ENCODE peak calls at places on chromosomes 11 and 22, in seven cellular contexts. One of them, this sample, is unnamed.

GRCh38 chr11:119433369-119433749 is 10.4 kb upstream of the THY1 start:
- DNase-seq in HS-5: peak; percentile 67
- DNase-seq in transverse colon: no peak
- DNase-seq in globus pallidus: no peak
- DNase-seq in Caco-2: no peak
- DNase-seq in A549: no peak
- DNase-seq in stimulated activated CD4-positive, alpha-beta T cell treated with anti-CD3 and anti-CD28 coated beads, Interleukin-1b, Interleukin-23, amount 100 ng/mL, for 48 hours: no peak
- DNase-seq in this sample: no peak

GRCh38 chr11:66251811-66252210 is 16.6 kb upstream of the RAB1B start:
- DNase-seq in HS-5: no peak
- DNase-seq in transverse colon: no peak
- DNase-seq in globus pallidus: no peak
- DNase-seq in Caco-2: no peak
- DNase-seq in A549: no peak
- DNase-seq in stimulated activated CD4-positive, alpha-beta T cell treated with anti-CD3 and anti-CD28 coated beads, Interleukin-1b, Interleukin-23, amount 100 ng/mL, for 48 hours: no peak
- DNase-seq in this sample: no peak

GRCh38 chr11:15893080-15893492 is 463.3 kb downstream of the SOX6 start:
- DNase-seq in HS-5: peak; percentile 28
- DNase-seq in transverse colon: no peak
- DNase-seq in globus pallidus: no peak
- DNase-seq in Caco-2: no peak
- DNase-seq in A549: no peak
- DNase-seq in stimulated activated CD4-positive, alpha-beta T cell treated with anti-CD3 and anti-CD28 coated beads, Interleukin-1b, Interleukin-23, amount 100 ng/mL, for 48 hours: no peak
- DNase-seq in this sample: no peak

GRCh38 chr22:20503816-20504215 is 3.6 kb upstream of the MED15 start:
- DNase-seq in HS-5: no peak
- DNase-seq in transverse colon: peak; percentile 74
- DNase-seq in globus pallidus: no peak
- DNase-seq in Caco-2: no peak
- DNase-seq in A549: peak; percentile 75
- DNase-seq in stimulated activated CD4-positive, alpha-beta T cell treated with anti-CD3 and anti-CD28 coated beads, Interleukin-1b, Interleukin-23, amount 100 ng/mL, for 48 hours: no peak
- DNase-seq in this sample: no peak

GRCh38 chr22:50702261-50702671 is 29.6 kb downstream of the SHANK3 start:
- DNase-seq in HS-5: no peak
- DNase-seq in transverse colon: no peak
- DNase-seq in globus pallidus: no peak
- DNase-seq in Caco-2: no peak
- DNase-seq in A549: no peak
- DNase-seq in stimulated activated CD4-positive, alpha-beta T cell treated with anti-CD3 and anti-CD28 coated beads, Interleukin-1b, Interleukin-23, amount 100 ng/mL, for 48 hours: no peak
- DNase-seq in this sample: no peak

GRCh38 chr11:119091966-119092879 is 7.5 kb downstream of the HMBS start:
- DNase-seq in HS-5: no peak
- DNase-seq in transverse colon: no peak
- DNase-seq in globus pallidus: no peak
- DNase-seq in Caco-2: no peak
- DNase-seq in A549: no peak
- DNase-seq in stimulated activated CD4-positive, alpha-beta T cell treated with anti-CD3 and anti-CD28 coated beads, Interleukin-1b, Interleukin-23, amount 100 ng/mL, for 48 hours: no peak
- DNase-seq in this sample: peak; percentile 10

GRCh38 chr11:67271548-67272284 is 5.4 kb downstream of the GRK2 start:
- DNase-seq in HS-5: no peak
- DNase-seq in transverse colon: peak; percentile 22
- DNase-seq in globus pallidus: no peak
- DNase-seq in Caco-2: no peak
- DNase-seq in A549: no peak
- DNase-seq in stimulated activated CD4-positive, alpha-beta T cell treated with anti-CD3 and anti-CD28 coated beads, Interleukin-1b, Interleukin-23, amount 100 ng/mL, for 48 hours: peak; percentile 73
- DNase-seq in this sample: no peak

GRCh38 chr11:45045692-45046471 is 95.2 kb upstream of the TP53I11 start:
- DNase-seq in HS-5: peak; percentile 39
- DNase-seq in transverse colon: peak; percentile 28
- DNase-seq in globus pallidus: peak; percentile 22
- DNase-seq in Caco-2: peak; percentile 5
- DNase-seq in A549: peak; percentile 56
- DNase-seq in stimulated activated CD4-positive, alpha-beta T cell treated with anti-CD3 and anti-CD28 coated beads, Interleukin-1b, Interleukin-23, amount 100 ng/mL, for 48 hours: peak; percentile 28
- DNase-seq in this sample: no peak

GRCh38 chr11:72951815-72952340 is 137.7 kb downstream of the ATG16L2 start:
- DNase-seq in HS-5: no peak
- DNase-seq in transverse colon: no peak
- DNase-seq in globus pallidus: no peak
- DNase-seq in Caco-2: no peak
- DNase-seq in A549: no peak
- DNase-seq in stimulated activated CD4-positive, alpha-beta T cell treated with anti-CD3 and anti-CD28 coated beads, Interleukin-1b, Interleukin-23, amount 100 ng/mL, for 48 hours: no peak
- DNase-seq in this sample: no peak

GRCh38 chr11:72653616-72654000 is 20.6 kb downstream of the PDE2A start:
- DNase-seq in HS-5: no peak
- DNase-seq in transverse colon: no peak
- DNase-seq in globus pallidus: no peak
- DNase-seq in Caco-2: no peak
- DNase-seq in A549: no peak
- DNase-seq in stimulated activated CD4-positive, alpha-beta T cell treated with anti-CD3 and anti-CD28 coated beads, Interleukin-1b, Interleukin-23, amount 100 ng/mL, for 48 hours: no peak
- DNase-seq in this sample: no peak

GRCh38 chr22:43881091-43882061 is 10.4 kb downstream of the PNPLA5 start:
- DNase-seq in HS-5: no peak
- DNase-seq in transverse colon: no peak
- DNase-seq in globus pallidus: no peak
- DNase-seq in Caco-2: no peak
- DNase-seq in A549: no peak
- DNase-seq in stimulated activated CD4-positive, alpha-beta T cell treated with anti-CD3 and anti-CD28 coated beads, Interleukin-1b, Interleukin-23, amount 100 ng/mL, for 48 hours: no peak
- DNase-seq in this sample: no peak

GRCh38 chr11:120633630-120634374 is 122.3 kb downstream of the GRIK4 start:
- DNase-seq in HS-5: no peak
- DNase-seq in transverse colon: no peak
- DNase-seq in globus pallidus: no peak
- DNase-seq in Caco-2: no peak
- DNase-seq in A549: no peak
- DNase-seq in stimulated activated CD4-positive, alpha-beta T cell treated with anti-CD3 and anti-CD28 coated beads, Interleukin-1b, Interleukin-23, amount 100 ng/mL, for 48 hours: no peak
- DNase-seq in this sample: no peak

GRCh38 chr11:121655481-121656332 is 202.9 kb upstream of the SORL1-AS1 start:
- DNase-seq in HS-5: peak; percentile 87
- DNase-seq in transverse colon: peak; percentile 81
- DNase-seq in globus pallidus: peak; percentile 93
- DNase-seq in Caco-2: peak; percentile 92
- DNase-seq in A549: peak; percentile 73
- DNase-seq in stimulated activated CD4-positive, alpha-beta T cell treated with anti-CD3 and anti-CD28 coated beads, Interleukin-1b, Interleukin-23, amount 100 ng/mL, for 48 hours: peak; percentile 70
- DNase-seq in this sample: peak; percentile 81

GRCh38 chr11:45374632-45375031 is 88.5 kb upstream of the SYT13 start:
- DNase-seq in HS-5: no peak
- DNase-seq in transverse colon: no peak
- DNase-seq in globus pallidus: no peak
- DNase-seq in Caco-2: no peak
- DNase-seq in A549: no peak
- DNase-seq in stimulated activated CD4-positive, alpha-beta T cell treated with anti-CD3 and anti-CD28 coated beads, Interleukin-1b, Interleukin-23, amount 100 ng/mL, for 48 hours: no peak
- DNase-seq in this sample: no peak

GRCh38 chr22:48592488-48592887 is 1235.2 kb downstream of the BRD1 start:
- DNase-seq in HS-5: no peak
- DNase-seq in transverse colon: no peak
- DNase-seq in globus pallidus: no peak
- DNase-seq in Caco-2: no peak
- DNase-seq in A549: no peak
- DNase-seq in stimulated activated CD4-positive, alpha-beta T cell treated with anti-CD3 and anti-CD28 coated beads, Interleukin-1b, Interleukin-23, amount 100 ng/mL, for 48 hours: no peak
- DNase-seq in this sample: no peak

GRCh38 chr22:32823024-32823730 is 21.7 kb downstream of the TIMP3 start:
- DNase-seq in HS-5: no peak
- DNase-seq in transverse colon: peak; percentile 45
- DNase-seq in globus pallidus: no peak
- DNase-seq in Caco-2: peak; percentile 67
- DNase-seq in A549: peak; percentile 64
- DNase-seq in stimulated activated CD4-positive, alpha-beta T cell treated with anti-CD3 and anti-CD28 coated beads, Interleukin-1b, Interleukin-23, amount 100 ng/mL, for 48 hours: no peak
- DNase-seq in this sample: peak; percentile 43

GRCh38 chr22:47597041-47597440 is 834.6 kb downstream of the TBC1D22A start:
- DNase-seq in HS-5: no peak
- DNase-seq in transverse colon: no peak
- DNase-seq in globus pallidus: no peak
- DNase-seq in Caco-2: peak; percentile 34
- DNase-seq in A549: no peak
- DNase-seq in stimulated activated CD4-positive, alpha-beta T cell treated with anti-CD3 and anti-CD28 coated beads, Interleukin-1b, Interleukin-23, amount 100 ng/mL, for 48 hours: no peak
- DNase-seq in this sample: no peak

GRCh38 chr11:66278396-66279091 is 569 bp downstream of the CNIH2 start:
- DNase-seq in HS-5: no peak
- DNase-seq in transverse colon: no peak
- DNase-seq in globus pallidus: no peak
- DNase-seq in Caco-2: no peak
- DNase-seq in A549: peak; percentile 63
- DNase-seq in stimulated activated CD4-positive, alpha-beta T cell treated with anti-CD3 and anti-CD28 coated beads, Interleukin-1b, Interleukin-23, amount 100 ng/mL, for 48 hours: no peak
- DNase-seq in this sample: peak; percentile 61

GRCh38 chr11:43868852-43869567 is 11.6 kb upstream of the ALKBH3 start:
- DNase-seq in HS-5: peak; percentile 49
- DNase-seq in transverse colon: no peak
- DNase-seq in globus pallidus: no peak
- DNase-seq in Caco-2: no peak
- DNase-seq in A549: peak; percentile 10
- DNase-seq in stimulated activated CD4-positive, alpha-beta T cell treated with anti-CD3 and anti-CD28 coated beads, Interleukin-1b, Interleukin-23, amount 100 ng/mL, for 48 hours: peak; percentile 27
- DNase-seq in this sample: peak; percentile 36

GRCh38 chr11:46526489-46527215 is 67.2 kb downstream of the AMBRA1 start:
- DNase-seq in HS-5: no peak
- DNase-seq in transverse colon: no peak
- DNase-seq in globus pallidus: no peak
- DNase-seq in Caco-2: no peak
- DNase-seq in A549: no peak
- DNase-seq in stimulated activated CD4-positive, alpha-beta T cell treated with anti-CD3 and anti-CD28 coated beads, Interleukin-1b, Interleukin-23, amount 100 ng/mL, for 48 hours: no peak
- DNase-seq in this sample: no peak

GRCh38 chr22:36331306-36331911 is 56.4 kb downstream of the MYH9 start:
- DNase-seq in HS-5: peak; percentile 89
- DNase-seq in transverse colon: peak; percentile 84
- DNase-seq in globus pallidus: no peak
- DNase-seq in Caco-2: peak; percentile 58
- DNase-seq in A549: peak; percentile 88
- DNase-seq in stimulated activated CD4-positive, alpha-beta T cell treated with anti-CD3 and anti-CD28 coated beads, Interleukin-1b, Interleukin-23, amount 100 ng/mL, for 48 hours: peak; percentile 88
- DNase-seq in this sample: peak; percentile 49

GRCh38 chr11:11468919-11469318 is 115.9 kb upstream of the CSNK2A3 start:
- DNase-seq in HS-5: no peak
- DNase-seq in transverse colon: no peak
- DNase-seq in globus pallidus: no peak
- DNase-seq in Caco-2: no peak
- DNase-seq in A549: no peak
- DNase-seq in stimulated activated CD4-positive, alpha-beta T cell treated with anti-CD3 and anti-CD28 coated beads, Interleukin-1b, Interleukin-23, amount 100 ng/mL, for 48 hours: no peak
- DNase-seq in this sample: no peak

GRCh38 chr11:72589802-72590761 is 84.1 kb downstream of the PDE2A start:
- DNase-seq in HS-5: no peak
- DNase-seq in transverse colon: peak; percentile 53
- DNase-seq in globus pallidus: no peak
- DNase-seq in Caco-2: peak; percentile 79
- DNase-seq in A549: peak; percentile 73
- DNase-seq in stimulated activated CD4-positive, alpha-beta T cell treated with anti-CD3 and anti-CD28 coated beads, Interleukin-1b, Interleukin-23, amount 100 ng/mL, for 48 hours: peak; percentile 51
- DNase-seq in this sample: peak; percentile 78

GRCh38 chr22:42932857-42933782 is 76.0 kb upstream of the ARFGAP3 start:
- DNase-seq in HS-5: no peak
- DNase-seq in transverse colon: no peak
- DNase-seq in globus pallidus: no peak
- DNase-seq in Caco-2: no peak
- DNase-seq in A549: no peak
- DNase-seq in stimulated activated CD4-positive, alpha-beta T cell treated with anti-CD3 and anti-CD28 coated beads, Interleukin-1b, Interleukin-23, amount 100 ng/mL, for 48 hours: no peak
- DNase-seq in this sample: peak; percentile 33

GRCh38 chr11:64598106-64598796 is 7.2 kb downstream of the SLC22A12 start:
- DNase-seq in HS-5: no peak
- DNase-seq in transverse colon: no peak
- DNase-seq in globus pallidus: no peak
- DNase-seq in Caco-2: no peak
- DNase-seq in A549: no peak
- DNase-seq in stimulated activated CD4-positive, alpha-beta T cell treated with anti-CD3 and anti-CD28 coated beads, Interleukin-1b, Interleukin-23, amount 100 ng/mL, for 48 hours: no peak
- DNase-seq in this sample: no peak

GRCh38 chr11:104713366-104713765 is 184.9 kb downstream of the CASP12 start:
- DNase-seq in HS-5: no peak
- DNase-seq in transverse colon: no peak
- DNase-seq in globus pallidus: no peak
- DNase-seq in Caco-2: no peak
- DNase-seq in A549: no peak
- DNase-seq in stimulated activated CD4-positive, alpha-beta T cell treated with anti-CD3 and anti-CD28 coated beads, Interleukin-1b, Interleukin-23, amount 100 ng/mL, for 48 hours: no peak
- DNase-seq in this sample: no peak

GRCh38 chr11:64854157-64854533 is 9.7 kb upstream of the CDC42BPG start:
- DNase-seq in HS-5: no peak
- DNase-seq in transverse colon: no peak
- DNase-seq in globus pallidus: no peak
- DNase-seq in Caco-2: no peak
- DNase-seq in A549: no peak
- DNase-seq in stimulated activated CD4-positive, alpha-beta T cell treated with anti-CD3 and anti-CD28 coated beads, Interleukin-1b, Interleukin-23, amount 100 ng/mL, for 48 hours: no peak
- DNase-seq in this sample: no peak

GRCh38 chr11:70622091-70622490 is 223.8 kb downstream of the CTTN start:
- DNase-seq in HS-5: no peak
- DNase-seq in transverse colon: no peak
- DNase-seq in globus pallidus: no peak
- DNase-seq in Caco-2: no peak
- DNase-seq in A549: no peak
- DNase-seq in stimulated activated CD4-positive, alpha-beta T cell treated with anti-CD3 and anti-CD28 coated beads, Interleukin-1b, Interleukin-23, amount 100 ng/mL, for 48 hours: no peak
- DNase-seq in this sample: no peak

GRCh38 chr11:125886997-125887372 is 483 bp upstream of the HYLS1 start:
- DNase-seq in HS-5: no peak
- DNase-seq in transverse colon: peak; percentile 34
- DNase-seq in globus pallidus: peak; percentile 52
- DNase-seq in Caco-2: no peak
- DNase-seq in A549: peak; percentile 67
- DNase-seq in stimulated activated CD4-positive, alpha-beta T cell treated with anti-CD3 and anti-CD28 coated beads, Interleukin-1b, Interleukin-23, amount 100 ng/mL, for 48 hours: peak; percentile 42
- DNase-seq in this sample: no peak

GRCh38 chr11:20049231-20049630 is 111.0 kb downstream of the DBX1 start:
- DNase-seq in HS-5: no peak
- DNase-seq in transverse colon: no peak
- DNase-seq in globus pallidus: no peak
- DNase-seq in Caco-2: no peak
- DNase-seq in A549: no peak
- DNase-seq in stimulated activated CD4-positive, alpha-beta T cell treated with anti-CD3 and anti-CD28 coated beads, Interleukin-1b, Interleukin-23, amount 100 ng/mL, for 48 hours: no peak
- DNase-seq in this sample: no peak

GRCh38 chr11:64094463-64095223 is 58.9 kb downstream of the FLRT1 start:
- DNase-seq in HS-5: peak; percentile 42
- DNase-seq in transverse colon: peak; percentile 22
- DNase-seq in globus pallidus: no peak
- DNase-seq in Caco-2: no peak
- DNase-seq in A549: peak; percentile 84
- DNase-seq in stimulated activated CD4-positive, alpha-beta T cell treated with anti-CD3 and anti-CD28 coated beads, Interleukin-1b, Interleukin-23, amount 100 ng/mL, for 48 hours: no peak
- DNase-seq in this sample: peak; percentile 63

GRCh38 chr11:104897891-104898684 is at the start of gene CASP12:
- DNase-seq in HS-5: no peak
- DNase-seq in transverse colon: no peak
- DNase-seq in globus pallidus: no peak
- DNase-seq in Caco-2: no peak
- DNase-seq in A549: no peak
- DNase-seq in stimulated activated CD4-positive, alpha-beta T cell treated with anti-CD3 and anti-CD28 coated beads, Interleukin-1b, Interleukin-23, amount 100 ng/mL, for 48 hours: no peak
- DNase-seq in this sample: no peak

GRCh38 chr22:19972652-19973550 is 31.3 kb upstream of the TXNRD2 start:
- DNase-seq in HS-5: no peak
- DNase-seq in transverse colon: no peak
- DNase-seq in globus pallidus: no peak
- DNase-seq in Caco-2: no peak
- DNase-seq in A549: no peak
- DNase-seq in stimulated activated CD4-positive, alpha-beta T cell treated with anti-CD3 and anti-CD28 coated beads, Interleukin-1b, Interleukin-23, amount 100 ng/mL, for 48 hours: no peak
- DNase-seq in this sample: peak; percentile 97

GRCh38 chr11:120501976-120502755 is 9.4 kb upstream of the GRIK4 start:
- DNase-seq in HS-5: no peak
- DNase-seq in transverse colon: no peak
- DNase-seq in globus pallidus: no peak
- DNase-seq in Caco-2: no peak
- DNase-seq in A549: no peak
- DNase-seq in stimulated activated CD4-positive, alpha-beta T cell treated with anti-CD3 and anti-CD28 coated beads, Interleukin-1b, Interleukin-23, amount 100 ng/mL, for 48 hours: no peak
- DNase-seq in this sample: no peak

GRCh38 chr11:67486481-67487195 is 3.8 kb downstream of the AIP start:
- DNase-seq in HS-5: no peak
- DNase-seq in transverse colon: peak; percentile 60
- DNase-seq in globus pallidus: no peak
- DNase-seq in Caco-2: no peak
- DNase-seq in A549: no peak
- DNase-seq in stimulated activated CD4-positive, alpha-beta T cell treated with anti-CD3 and anti-CD28 coated beads, Interleukin-1b, Interleukin-23, amount 100 ng/mL, for 48 hours: peak; percentile 59
- DNase-seq in this sample: no peak

GRCh38 chr11:117792241-117792640 is 4.8 kb downstream of the DSCAML1 start:
- DNase-seq in HS-5: no peak
- DNase-seq in transverse colon: no peak
- DNase-seq in globus pallidus: no peak
- DNase-seq in Caco-2: no peak
- DNase-seq in A549: no peak
- DNase-seq in stimulated activated CD4-positive, alpha-beta T cell treated with anti-CD3 and anti-CD28 coated beads, Interleukin-1b, Interleukin-23, amount 100 ng/mL, for 48 hours: no peak
- DNase-seq in this sample: no peak

GRCh38 chr11:87405843-87406242 is 368.1 kb downstream of the TMEM135 start:
- DNase-seq in HS-5: no peak
- DNase-seq in transverse colon: no peak
- DNase-seq in globus pallidus: no peak
- DNase-seq in Caco-2: no peak
- DNase-seq in A549: no peak
- DNase-seq in stimulated activated CD4-positive, alpha-beta T cell treated with anti-CD3 and anti-CD28 coated beads, Interleukin-1b, Interleukin-23, amount 100 ng/mL, for 48 hours: no peak
- DNase-seq in this sample: no peak

GRCh38 chr22:19960491-19961200 is 19.0 kb upstream of the TXNRD2 start:
- DNase-seq in HS-5: no peak
- DNase-seq in transverse colon: no peak
- DNase-seq in globus pallidus: no peak
- DNase-seq in Caco-2: no peak
- DNase-seq in A549: no peak
- DNase-seq in stimulated activated CD4-positive, alpha-beta T cell treated with anti-CD3 and anti-CD28 coated beads, Interleukin-1b, Interleukin-23, amount 100 ng/mL, for 48 hours: no peak
- DNase-seq in this sample: no peak